ENCODE peak calls at places on chromosomes 4 and X, in eight cellular contexts. Q, N, L, F, T, A, X and D are unnamed samples.
A peak's percentile ranks its signal among the peaks of the same experiment; 100 is the strongest.

GRCh38 chr4:122453384-122454000 is 3.0 kb downstream of the IL2 start:
- DNase-seq in T (no peak), X (no peak), Q (no peak), F (no peak), N (no peak), A (no peak), L (no peak), D (no peak)

GRCh38 chr4:87241341-87241740 is 20.9 kb upstream of the KLHL8 start:
- DNase-seq in N (no peak), Q (no peak), F (no peak), X (no peak), T (no peak), A (no peak), L (no peak), D (no peak)

GRCh38 chr4:71184195-71184781 is 154.5 kb upstream of the SLC4A4 start:
- DNase-seq in L (peak; percentile 65), N (peak; percentile 38), X (peak; percentile 66), F (peak; percentile 17), T (no peak), A (peak; percentile 26), Q (peak; percentile 58), D (no peak)

GRCh38 chr4:53622739-53623151 is 31.5 kb upstream of the LNX1 start:
- DNase-seq in X (peak; percentile 95), N (no peak), T (no peak), Q (peak; percentile 86), F (no peak), A (no peak), L (no peak), D (no peak)

GRCh38 chr4:29277381-29277780 is 1442.8 kb upstream of the PCDH7 start:
- DNase-seq in X (peak; percentile 5), T (no peak), L (no peak), A (no peak), N (peak; percentile 2), Q (peak; percentile 23), F (no peak), D (no peak)

GRCh38 chr4:15455290-15455689 is 14.4 kb upstream of the CC2D2A start:
- DNase-seq in F (no peak), T (no peak), A (no peak), Q (peak; percentile 89), N (no peak), X (peak; percentile 62), L (no peak), D (no peak)

GRCh38 chr4:26023191-26023972 is 109.4 kb downstream of the SMIM20 start:
- DNase-seq in L (no peak), Q (peak; percentile 65), T (no peak), A (no peak), N (no peak), X (no peak), F (no peak), D (no peak)

GRCh38 chr4:158008551-158009218 is 164.1 kb downstream of the GASK1B start:
- DNase-seq in F (no peak), A (no peak), X (peak; percentile 44), L (no peak), T (no peak), N (no peak), Q (peak; percentile 78), D (no peak)

GRCh38 chr4:3440979-3441500 is 728 bp upstream of the HGFAC start:
- DNase-seq in F (no peak), A (no peak), L (no peak), X (peak; percentile 66), N (no peak), T (no peak), Q (peak; percentile 52), D (no peak)

GRCh38 chr4:123976285-123976684 is 579.7 kb downstream of the SPRY1 start:
- DNase-seq in Q (no peak), F (no peak), L (no peak), X (no peak), N (no peak), T (no peak), A (no peak), D (no peak)

GRCh38 chrX:53282313-53282712 is 929 bp upstream of the IQSEC2 start:
- DNase-seq in T (no peak), Q (no peak), A (no peak), F (no peak), L (no peak), X (no peak), N (no peak), D (no peak)

GRCh38 chr4:82745173-82745842 is 53.3 kb downstream of the SCD5 start:
- DNase-seq in T (no peak), F (no peak), L (no peak), X (peak; percentile 96), A (no peak), N (no peak), Q (peak; percentile 51), D (no peak)

GRCh38 chr4:89549907-89550306 is 242.3 kb upstream of the GPRIN3 start:
- DNase-seq in X (peak; percentile 50), N (peak; percentile 61), Q (peak; percentile 79), L (no peak), T (no peak), A (no peak), F (no peak), D (no peak)

GRCh38 chrX:39969099-39969825 is 128.5 kb downstream of the BCOR start:
- DNase-seq in X (no peak), Q (no peak), N (no peak), L (no peak), A (no peak), T (no peak), F (no peak), D (no peak)

GRCh38 chr4:71553605-71554004 is 214.8 kb downstream of the SLC4A4 start:
- DNase-seq in X (peak; percentile 59), T (no peak), A (peak; percentile 1), N (no peak), L (no peak), F (no peak), Q (peak; percentile 3), D (no peak)

GRCh38 chr4:52643846-52644245 is 15.3 kb downstream of the USP46 start:
- DNase-seq in Q (peak; percentile 74), A (peak; percentile 19), N (no peak), F (no peak), L (peak; percentile 72), T (no peak), X (peak; percentile 46), D (no peak)

GRCh38 chr4:65089666-65090065 is 580.6 kb downstream of the EPHA5 start:
- DNase-seq in N (no peak), T (no peak), X (peak; percentile 32), L (no peak), A (no peak), Q (no peak), F (no peak), D (no peak)

GRCh38 chr4:108783666-108784463 is 21.0 kb upstream of the ETNPPL start:
- DNase-seq in N (no peak), A (peak; percentile 0), T (no peak), L (no peak), X (peak; percentile 9), F (no peak), Q (peak; percentile 31), D (no peak)

GRCh38 chrX:30620980-30621716 is 32.1 kb upstream of the GK start:
- DNase-seq in L (no peak), X (peak; percentile 84), N (peak; percentile 29), A (peak; percentile 2), F (no peak), T (no peak), Q (peak; percentile 78), D (no peak)

GRCh38 chrX:13750204-13750603 is 15.7 kb downstream of the OFD1 start:
- DNase-seq in A (peak; percentile 19), L (no peak), F (no peak), T (no peak), X (peak; percentile 59), Q (peak; percentile 49), N (no peak), D (no peak)

DNA sequence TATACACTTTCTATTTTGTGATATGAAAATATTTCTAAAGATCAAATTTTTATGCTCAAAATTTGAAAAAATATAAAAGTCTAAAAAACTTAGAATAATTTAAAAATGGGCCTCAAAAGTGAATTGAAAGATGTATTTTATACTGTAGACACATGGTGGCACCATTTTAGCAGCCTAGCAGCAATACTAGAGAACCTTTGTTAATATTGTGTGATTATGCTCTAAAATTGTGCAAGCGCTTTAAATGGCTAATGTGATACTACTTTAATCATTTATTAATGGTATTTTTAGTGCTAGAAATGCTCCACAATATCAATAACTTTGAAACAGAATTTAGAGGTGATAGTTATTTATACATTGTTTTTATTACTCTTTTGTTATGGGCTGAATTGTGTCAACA is 3.7 kb upstream of the GUF1 start:
- DNase-seq in F (no peak), L (no peak), A (no peak), N (no peak), Q (peak; percentile 14), X (no peak), T (no peak), D (no peak)
- TF ChIP-seq CTCF in F (no peak), L (no peak), A (no peak), N (no peak), Q (no peak), X (no peak), T (no peak), D (no peak)

DNA sequence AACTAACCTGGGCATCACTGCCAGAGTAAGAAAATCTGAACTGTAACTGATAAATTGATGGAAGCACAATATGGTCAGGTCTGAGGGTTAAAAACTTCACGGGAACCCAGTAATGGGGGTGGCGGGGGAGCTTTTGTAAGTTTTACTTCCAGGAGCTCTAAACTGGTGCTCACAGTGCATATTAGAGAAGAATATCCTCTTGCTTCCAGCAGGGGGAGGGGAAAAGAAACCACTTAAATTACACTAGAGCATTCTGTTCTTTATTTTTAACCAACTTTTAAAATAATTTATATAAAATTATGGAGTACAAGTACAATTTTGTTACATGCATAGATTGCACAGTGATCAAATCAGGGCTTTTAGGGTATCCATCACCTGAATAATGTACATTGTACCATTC is 33.7 kb downstream of the WDR17 start:
- DNase-seq in N (no peak), Q (peak; percentile 1), F (no peak), A (no peak), T (no peak), L (no peak), X (peak; percentile 5), D (no peak)
- TF ChIP-seq CTCF in N (no peak), Q (peak; percentile 32), F (peak; percentile 40), A (no peak), T (no peak), L (no peak), X (peak; percentile 28), D (no peak)

GRCh38 chrX:49106930-49107329 is 16.6 kb downstream of the GPKOW start:
- DNase-seq in T (no peak), F (peak; percentile 7), A (peak; percentile 17), L (peak; percentile 29), N (no peak), Q (peak; percentile 67), X (peak; percentile 60), D (no peak)
- TF ChIP-seq CTCF in T (no peak), F (no peak), A (no peak), L (peak; percentile 18), N (peak; percentile 41), Q (peak; percentile 43), X (peak; percentile 58), D (no peak)

DNA sequence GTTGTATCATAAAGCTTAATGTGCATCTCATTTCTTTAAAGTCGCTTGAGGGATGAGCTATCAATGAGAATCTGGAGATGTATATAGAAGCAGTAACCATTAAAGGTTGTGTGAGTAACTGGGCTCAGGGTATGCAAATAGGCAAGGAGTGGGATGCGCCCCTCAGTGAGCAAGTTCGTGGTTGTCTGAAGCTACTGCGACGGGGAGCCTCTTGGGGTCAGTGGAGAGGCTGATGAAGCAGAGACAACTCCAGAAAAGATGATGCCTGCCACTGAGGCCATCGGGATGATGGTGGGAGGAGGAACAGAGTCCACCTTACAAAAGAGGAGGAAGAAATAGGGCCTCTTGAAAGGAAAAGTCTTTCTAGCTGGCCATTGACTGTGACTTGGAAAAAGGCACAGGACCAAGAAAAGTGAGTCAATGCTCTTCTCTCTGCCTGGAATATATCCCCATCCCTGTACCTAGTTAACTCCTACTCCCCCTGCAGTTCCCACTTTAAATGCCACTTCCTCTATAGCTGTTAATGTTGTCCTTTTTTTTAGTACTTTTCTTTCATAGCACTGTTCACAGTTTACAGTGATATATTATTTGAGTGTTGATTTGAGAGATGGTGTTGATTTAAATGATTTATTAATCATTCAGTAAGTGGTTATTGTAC is 51.4 kb upstream of the LSM6 start:
- DNase-seq in N (no peak), A (no peak), T (no peak), Q (no peak), X (no peak), F (no peak), L (no peak), D (no peak)
- TF ChIP-seq CTCF in N (no peak), A (no peak), T (no peak), Q (no peak), X (no peak), F (no peak), L (no peak), D (no peak)